ENCODE peak calls at places on chromosome 1, in eight cellular contexts. S is uterus, V is suprapubic skin, R is tibial nerve, F is Peyer's patch, C is sigmoid colon, M is GM12878, N is heart left ventricle. K is an unnamed sample.

GRCh38 chr1:232904566-232904965 is 45.8 kb upstream of the NTPCR start:
- DNase-seq in R (no peak), C (no peak), M (no peak), F (no peak), S (no peak), V (no peak), N (no peak), K (no peak)

GRCh38 chr1:11639372-11639771 is 14.9 kb downstream of the FBXO2 start:
- DNase-seq in F (no peak), R (no peak), N (no peak), M (no peak), C (no peak), S (no peak), V (no peak), K (no peak)

GRCh38 chr1:179081696-179082307 is at the start of gene TOR3A:
- DNase-seq in S (peak), M (peak), V (peak), N (peak), C (peak), F (peak), R (peak), K (peak)

GRCh38 chr1:206686486-206687249 is 2.0 kb downstream of the MAPKAPK2 start:
- DNase-seq in S (no peak), R (no peak), F (peak), V (no peak), C (no peak), M (no peak), N (no peak), K (no peak)

GRCh38 chr1:84889437-84889836 is 3.6 kb downstream of the LPAR3 start:
- DNase-seq in N (no peak), V (no peak), R (no peak), C (no peak), M (no peak), S (no peak), F (no peak), K (no peak)

GRCh38 chr1:195530961-195531360 is 1077.3 kb downstream of the KCNT2 start:
- DNase-seq in S (no peak), V (no peak), M (no peak), F (no peak), N (no peak), C (no peak), R (no peak), K (no peak)

GRCh38 chr1:147647796-147648633 is 22.3 kb downstream of the ACP6 start:
- DNase-seq in N (no peak), S (no peak), F (peak), M (no peak), V (no peak), R (no peak), C (no peak), K (no peak)

GRCh38 chr1:8061210-8061609 is 35.1 kb upstream of the ERRFI1 start:
- DNase-seq in S (no peak), F (no peak), V (no peak), R (no peak), C (no peak), M (no peak), N (no peak), K (peak)

GRCh38 chr1:248906741-248907661 is 966 bp downstream of the PGBD2 start:
- DNase-seq in F (peak), C (no peak), N (no peak), M (no peak), R (no peak), S (no peak), V (peak), K (no peak)

GRCh38 chr1:196317535-196318522 is 290.4 kb downstream of the KCNT2 start:
- DNase-seq in C (no peak), V (no peak), S (no peak), F (no peak), M (no peak), R (no peak), N (no peak), K (no peak)

GRCh38 chr1:237012789-237013383 is 8.6 kb upstream of the MT1HL1 start:
- DNase-seq in V (no peak), N (peak), C (peak), M (no peak), S (peak), R (no peak), F (no peak), K (no peak)

GRCh38 chr1:7645751-7646048 is 125.4 kb upstream of the VAMP3 start:
- DNase-seq in V (no peak), F (no peak), N (no peak), C (no peak), S (no peak), R (no peak), M (no peak), K (no peak)

GRCh38 chr1:155075535-155075934 is 3.1 kb upstream of the EFNA3 start:
- DNase-seq in N (no peak), F (no peak), R (no peak), V (no peak), S (no peak), M (no peak), C (peak), K (no peak)

GRCh38 chr1:200923607-200924006 is 28.9 kb downstream of the INAVA start:
- DNase-seq in R (no peak), V (no peak), S (no peak), C (no peak), M (no peak), F (no peak), N (no peak), K (no peak)

GRCh38 chr1:231931846-231932454 is 305.4 kb downstream of the DISC1 start:
- DNase-seq in R (no peak), F (no peak), C (no peak), M (no peak), N (no peak), S (no peak), V (no peak), K (no peak)

GRCh38 chr1:227729144-227729880 is 5.8 kb downstream of the JMJD4 start:
- DNase-seq in S (peak), F (no peak), N (peak), R (no peak), C (no peak), M (no peak), V (no peak), K (no peak)

GRCh38 chr1:22048351-22049192 is 3.9 kb upstream of the CDC42 start:
- DNase-seq in N (no peak), R (no peak), S (no peak), C (no peak), M (peak), F (no peak), V (no peak), K (no peak)

GRCh38 chr1:163231385-163231784 is 28.7 kb upstream of the RGS5 start:
- DNase-seq in R (no peak), V (no peak), S (no peak), N (no peak), M (no peak), F (no peak), C (no peak), K (no peak)

GRCh38 chr1:89952021-89952995 is 42.6 kb upstream of the ZNF326 start:
- DNase-seq in R (no peak), F (no peak), V (no peak), S (no peak), N (no peak), C (no peak), M (no peak), K (no peak)

GRCh38 chr1:234331511-234331910 is 41.7 kb upstream of the COA6 start:
- DNase-seq in N (no peak), F (no peak), R (no peak), M (no peak), V (no peak), C (no peak), S (no peak), K (no peak)

GRCh38 chr1:16433066-16433465 is 4.2 kb downstream of the SPATA21 start:
- DNase-seq in C (no peak), F (peak), N (no peak), R (no peak), S (no peak), V (no peak), M (no peak), K (no peak)

GRCh38 chr1:192489748-192490147 is 85.8 kb upstream of the RGS1 start:
- DNase-seq in R (no peak), S (peak), V (no peak), N (peak), M (no peak), F (no peak), C (peak), K (peak)

GRCh38 chr1:228977307-228977706 is 242.0 kb downstream of the RHOU start:
- DNase-seq in R (no peak), M (no peak), C (no peak), V (no peak), N (no peak), F (no peak), S (no peak), K (peak)

GRCh38 chr1:95138223-95138622 is 21.1 kb downstream of the TLCD4 start:
- DNase-seq in N (no peak), R (no peak), S (no peak), C (no peak), V (no peak), F (no peak), M (no peak), K (no peak)

GRCh38 chr1:181623850-181624249 is 140.5 kb downstream of the CACNA1E start:
- DNase-seq in R (no peak), S (no peak), N (no peak), V (no peak), M (no peak), C (no peak), F (no peak), K (no peak)
- TF ChIP-seq POLR2A in R (no peak), S (no peak), N (no peak), V (no peak), M (no peak), C (no peak), F (no peak), K (no peak)

GRCh38 chr1:115991909-115992308 is 15.6 kb downstream of the SLC22A15 start:
- DNase-seq in V (no peak), S (no peak), M (no peak), N (no peak), R (no peak), F (no peak), C (no peak), K (no peak)
- TF ChIP-seq CTCF in V (no peak), S (no peak), M (no peak), N (no peak), R (no peak), F (no peak), C (no peak), K (no peak)

GRCh38 chr1:186492531-186493291 is 31.8 kb upstream of the PDC start:
- DNase-seq in C (no peak), M (no peak), N (no peak), S (no peak), V (no peak), F (no peak), R (no peak), K (no peak)
- H3K4me3 ChIP-seq in C (no peak), M (no peak), N (no peak), S (no peak), V (no peak), F (no peak), R (no peak), K (no peak)

DNA sequence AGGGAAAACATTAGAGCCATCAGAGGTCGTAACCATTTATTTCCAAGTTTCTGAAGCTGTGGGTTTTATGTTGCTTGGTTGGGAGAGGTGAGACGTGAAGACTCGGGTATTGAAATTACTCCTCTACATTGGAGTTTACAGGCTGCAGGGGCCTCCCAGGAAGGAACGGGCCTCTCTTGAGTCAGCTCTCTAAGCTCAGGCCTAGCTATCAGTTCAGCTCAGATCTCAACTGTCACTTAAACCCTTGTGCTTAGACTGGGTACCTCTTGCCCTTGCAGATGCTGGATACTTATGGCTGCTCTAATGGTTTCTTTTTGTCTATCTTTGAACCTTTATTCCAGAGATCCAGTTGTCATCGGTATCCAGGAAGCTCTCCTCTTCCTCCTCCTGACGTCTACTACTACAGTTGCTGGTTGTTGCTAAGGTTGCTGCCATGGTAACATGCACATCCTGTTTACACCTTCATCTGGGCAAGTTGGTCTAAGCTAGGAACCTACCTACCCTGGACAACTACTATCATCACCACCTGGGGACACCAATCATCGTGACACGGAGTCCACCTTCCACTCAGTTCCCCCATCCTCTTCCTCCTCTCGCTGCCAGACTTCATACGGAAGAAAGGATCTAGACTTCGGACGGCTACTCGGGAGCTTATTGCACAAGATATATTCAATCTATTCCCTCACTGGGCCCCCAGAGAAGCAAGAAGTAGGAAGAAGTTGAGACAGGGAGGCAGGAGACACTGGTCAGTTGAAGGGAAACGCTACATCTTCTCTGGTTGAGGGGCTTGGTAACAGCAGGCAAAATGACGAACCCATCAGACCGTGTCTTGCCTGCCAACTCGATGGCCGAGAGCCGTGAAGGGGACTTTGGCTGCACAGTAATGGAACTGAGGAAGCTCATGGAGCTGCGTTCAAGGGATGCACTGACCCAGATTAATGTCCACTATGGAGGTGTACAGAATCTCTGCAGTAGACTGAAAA is 56.1 kb downstream of the ATP2B4 start:
- DNase-seq in M (no peak), F (peak), S (no peak), R (no peak), V (no peak), N (no peak), C (no peak), K (no peak)
- TF ChIP-seq POLR2A in M (no peak), F (no peak), S (no peak), R (no peak), V (no peak), N (no peak), C (no peak), K (no peak)

DNA sequence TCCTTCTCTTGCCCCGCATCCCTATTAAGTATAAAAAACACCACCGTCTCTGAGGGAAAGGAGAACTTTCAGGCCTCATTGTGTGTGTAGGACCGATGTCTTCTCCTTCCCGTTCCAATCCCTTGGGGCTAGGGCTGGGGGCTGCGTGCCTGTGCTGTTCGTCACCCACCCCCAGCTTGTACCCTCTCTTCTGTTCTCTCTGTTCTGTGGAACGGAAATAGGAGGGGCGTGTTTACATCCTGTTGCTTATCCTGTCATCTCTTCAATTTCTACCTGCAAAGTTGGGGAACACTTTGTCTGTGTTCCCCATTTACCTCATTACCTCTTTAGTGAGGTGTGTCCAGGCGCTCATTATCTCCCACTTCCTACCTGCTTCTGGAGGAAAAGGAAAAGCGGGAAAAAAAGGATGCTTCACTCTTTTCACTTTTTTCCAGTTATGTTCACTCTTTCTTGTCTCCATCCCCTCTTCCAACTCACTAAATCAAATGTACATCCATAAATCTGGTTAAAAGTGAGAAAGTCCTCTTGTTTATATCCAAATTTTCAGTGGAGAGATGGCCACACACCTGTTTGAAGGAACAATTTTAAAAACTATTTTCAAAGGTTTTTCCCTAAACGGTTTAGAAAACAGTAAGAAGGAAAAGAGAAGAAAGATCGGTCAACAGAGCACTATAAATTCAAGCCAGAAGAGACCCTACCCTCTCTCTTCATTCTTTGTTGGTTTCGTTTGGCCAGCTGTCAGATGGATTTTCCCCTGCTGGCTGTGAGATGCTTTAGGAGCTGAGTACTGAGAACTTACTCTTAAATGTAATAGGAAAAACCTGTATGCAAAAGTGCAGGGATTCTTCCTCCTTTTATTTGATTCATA is 1.0 kb upstream of the TXNIP start:
- DNase-seq in C (peak), M (no peak), R (no peak), V (peak), S (peak), N (peak), F (peak), K (peak)
- TF ChIP-seq CTCF in C (no peak), M (no peak), R (peak), V (no peak), S (peak), N (no peak), F (peak), K (no peak)

DNA sequence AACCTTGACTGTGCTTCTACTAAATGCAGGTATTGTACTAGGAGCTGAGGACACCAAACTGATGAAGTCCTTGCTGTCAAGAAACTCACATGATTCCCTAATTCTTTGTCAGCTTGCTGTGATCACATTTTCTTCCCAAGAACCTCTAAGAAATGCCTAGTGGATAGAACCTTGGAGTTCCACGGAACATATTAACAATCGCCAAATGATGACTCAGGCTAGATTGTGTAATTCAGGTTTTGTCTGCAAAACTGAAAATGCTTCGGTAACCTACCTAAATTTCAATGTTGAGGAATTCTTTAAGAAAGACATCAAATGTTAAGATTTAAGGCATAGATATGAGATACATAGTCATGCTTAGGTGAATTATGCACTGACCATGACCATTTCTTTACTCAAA is 1.7 kb upstream of the GADD45A start:
- DNase-seq in R (no peak), N (no peak), V (no peak), F (no peak), C (no peak), S (no peak), M (no peak), K (no peak)
- H3K4me3 ChIP-seq in R (no peak), N (no peak), V (no peak), F (no peak), C (no peak), S (no peak), M (no peak), K (no peak)

K was measured in lower leg skin.